ENCODE peak calls at places on chromosomes 7 and 10, in nine cellular contexts. Y is T-cell, J is HuH-7, F is kidney glomerular epithelial cell, I is retina, T is stromal cell of bone marrow, A is A172, D is ovary, B is HT-29. L is an unnamed sample.
A peak's percentile ranks its signal among the peaks of the same experiment; 100 is the strongest.

GRCh38 chr10:80462986-80463741 is 9.1 kb downstream of the TSPAN14 start:
- DNase-seq in Y (no peak), J (no peak), F (no peak), I (peak; percentile 60), T (no peak), A (peak; percentile 40), D (peak; percentile 43), B (no peak), L (no peak)

GRCh38 chr7:154913645-154914579 is 89.0 kb downstream of the PAXIP1 start:
- DNase-seq in Y (peak; percentile 72), J (peak; percentile 94), F (peak; percentile 49), I (peak; percentile 94), T (peak; percentile 41), A (peak; percentile 41), D (peak; percentile 90), B (peak; percentile 89), L (peak; percentile 76)

GRCh38 chr7:136050462-136050847 is 73.3 kb upstream of the MTPN start:
- DNase-seq in Y (no peak), J (no peak), F (peak; percentile 40), I (peak; percentile 42), T (no peak), A (no peak), D (no peak), B (no peak), L (no peak)

GRCh38 chr10:69513617-69514016 is 59.6 kb downstream of the NEUROG3 start:
- DNase-seq in Y (no peak), J (no peak), F (no peak), I (no peak), T (no peak), A (no peak), D (no peak), B (no peak), L (no peak)

GRCh38 chr7:128030263-128030998 is 806 bp downstream of the LRRC4 start:
- DNase-seq in Y (no peak), J (no peak), F (no peak), I (peak; percentile 63), T (no peak), A (no peak), D (no peak), B (no peak), L (no peak)

GRCh38 chr7:131745645-131746248 is 189.3 kb upstream of the PODXL start:
- DNase-seq in Y (no peak), J (peak; percentile 50), F (peak; percentile 28), I (peak; percentile 44), T (peak; percentile 26), A (peak; percentile 30), D (peak; percentile 63), B (peak; percentile 31), L (peak; percentile 7)

GRCh38 chr10:48526371-48526821 is 78.5 kb downstream of the ARHGAP22 start:
- DNase-seq in Y (no peak), J (no peak), F (peak; percentile 30), I (peak; percentile 40), T (peak; percentile 73), A (peak; percentile 80), D (no peak), B (no peak), L (no peak)

GRCh38 chr7:43756368-43757072 is 2.0 kb upstream of the BLVRA start:
- DNase-seq in Y (no peak), J (no peak), F (peak; percentile 29), I (no peak), T (peak; percentile 54), A (peak; percentile 86), D (no peak), B (no peak), L (no peak)

GRCh38 chr10:60661627-60662026 is 116.7 kb upstream of the CDK1 start:
- DNase-seq in Y (no peak), J (no peak), F (peak; percentile 18), I (no peak), T (no peak), A (peak; percentile 86), D (no peak), B (no peak), L (no peak)

GRCh38 chr10:45302573-45302972 is 12.8 kb downstream of the OR13A1 start:
- DNase-seq in Y (no peak), J (no peak), F (no peak), I (peak; percentile 48), T (no peak), A (no peak), D (no peak), B (no peak), L (no peak)

GRCh38 chr10:31927597-31928530 is 767 bp downstream of the ARHGAP12 start:
- DNase-seq in Y (peak; percentile 38), J (peak; percentile 77), F (peak; percentile 16), I (peak; percentile 87), T (no peak), A (peak; percentile 55), D (peak; percentile 72), B (peak; percentile 63), L (peak; percentile 74)

GRCh38 chr7:12638851-12639467 is 48.5 kb upstream of the ARL4A start:
- DNase-seq in Y (no peak), J (peak; percentile 16), F (peak; percentile 56), I (peak; percentile 23), T (no peak), A (peak; percentile 61), D (no peak), B (peak; percentile 72), L (peak; percentile 43)

GRCh38 chr10:13859979-13860619 is 273.3 kb downstream of the PRPF18 start:
- DNase-seq in Y (no peak), J (no peak), F (no peak), I (peak; percentile 17), T (no peak), A (no peak), D (no peak), B (no peak), L (no peak)

GRCh38 chr10:5501976-5502902 is 2.9 kb upstream of the CALML5 start:
- DNase-seq in Y (no peak), J (no peak), F (no peak), I (no peak), T (no peak), A (no peak), D (no peak), B (no peak), L (no peak)

GRCh38 chr7:112143567-112143966 is 62.6 kb downstream of the DOCK4 start:
- DNase-seq in Y (no peak), J (no peak), F (no peak), I (no peak), T (peak; percentile 92), A (peak; percentile 37), D (no peak), B (no peak), L (no peak)

GRCh38 chr7:7595451-7595850 is 28.8 kb downstream of the MIOS start:
- DNase-seq in Y (no peak), J (no peak), F (no peak), I (no peak), T (peak; percentile 14), A (peak; percentile 28), D (no peak), B (peak; percentile 46), L (peak; percentile 3)

GRCh38 chr10:98485959-98486358 is 39.2 kb upstream of the HPS1 start:
- DNase-seq in Y (no peak), J (no peak), F (no peak), I (no peak), T (no peak), A (peak; percentile 38), D (no peak), B (no peak), L (no peak)

GRCh38 chr10:104589871-104590270 is 51.2 kb upstream of the SORCS3 start:
- DNase-seq in Y (no peak), J (no peak), F (peak; percentile 35), I (no peak), T (no peak), A (peak; percentile 94), D (no peak), B (no peak), L (no peak)

GRCh38 chr10:85863301-85864172 is 503.1 kb downstream of the GRID1 start:
- DNase-seq in Y (no peak), J (no peak), F (peak; percentile 47), I (no peak), T (no peak), A (peak; percentile 83), D (no peak), B (peak; percentile 24), L (no peak)

GRCh38 chr10:62047960-62048383 is 146.5 kb downstream of the ARID5B start:
- DNase-seq in Y (no peak), J (no peak), F (peak; percentile 21), I (no peak), T (no peak), A (no peak), D (no peak), B (peak; percentile 26), L (peak; percentile 25)

GRCh38 chr10:18381679-18382078 is 241.5 kb downstream of the CACNB2 start:
- DNase-seq in Y (no peak), J (no peak), F (no peak), I (no peak), T (no peak), A (no peak), D (no peak), B (no peak), L (no peak)

GRCh38 chr10:48527691-48528212 is 77.1 kb downstream of the ARHGAP22 start:
- DNase-seq in Y (no peak), J (no peak), F (no peak), I (no peak), T (no peak), A (no peak), D (no peak), B (no peak), L (no peak)

GRCh38 chr10:89369142-89370105 is 8.4 kb upstream of the IFIT1B start:
- DNase-seq in Y (no peak), J (no peak), F (peak; percentile 18), I (peak; percentile 7), T (peak; percentile 44), A (peak; percentile 51), D (no peak), B (peak; percentile 61), L (no peak)

GRCh38 chr7:112112822-112113255 is 93.4 kb downstream of the DOCK4 start:
- DNase-seq in Y (no peak), J (no peak), F (no peak), I (no peak), T (peak; percentile 76), A (no peak), D (no peak), B (no peak), L (no peak)

GRCh38 chr10:97463363-97464132 is 17.6 kb downstream of the ZDHHC16 start:
- DNase-seq in Y (no peak), J (peak; percentile 62), F (peak; percentile 43), I (peak; percentile 57), T (peak; percentile 36), A (peak; percentile 47), D (no peak), B (peak; percentile 78), L (peak; percentile 87)

GRCh38 chr7:106443156-106443555 is 158.4 kb upstream of the NAMPT start:
- DNase-seq in Y (no peak), J (no peak), F (no peak), I (no peak), T (no peak), A (no peak), D (no peak), B (no peak), L (no peak)

GRCh38 chr7:17369686-17370426 is 71.4 kb downstream of the AHR start:
- DNase-seq in Y (no peak), J (peak; percentile 46), F (peak; percentile 44), I (no peak), T (peak; percentile 87), A (peak; percentile 49), D (no peak), B (peak; percentile 88), L (peak; percentile 7)

GRCh38 chr7:2607122-2607912 is 24.5 kb upstream of the TTYH3 start:
- DNase-seq in Y (no peak), J (no peak), F (no peak), I (no peak), T (no peak), A (no peak), D (peak; percentile 35), B (peak; percentile 81), L (no peak)

GRCh38 chr10:95693668-95694534 is at the start of gene TCTN3:
- DNase-seq in Y (peak; percentile 96), J (peak; percentile 89), F (peak; percentile 99), I (peak; percentile 99), T (peak; percentile 100), A (peak; percentile 99), D (peak; percentile 95), B (peak; percentile 99), L (peak; percentile 99)

L was measured in HepG2.